ENCODE peak calls at places on chromosomes 7 and 10, in nine cellular contexts. A, L, C, N, S, R, Z, Y and G are unnamed samples.

GRCh38 chr7:12674861-12675260 is 12.6 kb upstream of the ARL4A start:
- DNase-seq in L (peak), S (no peak), Z (peak), A (peak), C (peak), R (no peak), Y (peak), N (no peak), G (peak)

GRCh38 chr10:76336213-76336963 is 905.0 kb downstream of the LRMDA start:
- DNase-seq in A (no peak), N (no peak), C (no peak), S (no peak), R (no peak), Y (no peak), Z (no peak), L (no peak), G (no peak)

GRCh38 chr10:101558206-101558605 is 29.9 kb downstream of the POLL start:
- DNase-seq in S (no peak), C (no peak), A (no peak), Y (no peak), Z (no peak), L (peak), R (no peak), N (no peak), G (no peak)

GRCh38 chr10:3197354-3198003 is 24.9 kb upstream of the PITRM1 start:
- DNase-seq in L (peak), Z (peak), S (peak), N (peak), C (peak), R (peak), A (peak), Y (peak), G (peak)

GRCh38 chr7:157432957-157433576 is 96.3 kb downstream of the DNAJB6 start:
- DNase-seq in Z (peak), S (no peak), A (peak), R (peak), Y (peak), L (peak), C (peak), N (no peak), G (peak)

GRCh38 chr7:41459183-41459582 is 243.7 kb downstream of the INHBA start:
- DNase-seq in S (no peak), C (no peak), Z (no peak), N (no peak), R (no peak), A (no peak), Y (no peak), L (no peak), G (no peak)

GRCh38 chr7:93119191-93119905 is 1.6 kb upstream of the SAMD9 start:
- DNase-seq in L (no peak), S (no peak), A (peak), R (no peak), Z (no peak), Y (no peak), N (no peak), C (no peak), G (no peak)

GRCh38 chr10:34280599-34281374 is 534.3 kb downstream of the PARD3 start:
- DNase-seq in Y (peak), C (no peak), L (no peak), S (no peak), Z (no peak), N (no peak), A (peak), R (no peak), G (no peak)

GRCh38 chr10:72812798-72813430 is 80.6 kb upstream of the OIT3 start:
- DNase-seq in Z (no peak), A (peak), C (no peak), Y (no peak), N (no peak), L (no peak), S (peak), R (no peak), G (no peak)

GRCh38 chr7:107103369-107103768 is 58.9 kb downstream of the PRKAR2B start:
- DNase-seq in Y (peak), R (peak), S (no peak), N (no peak), A (peak), L (no peak), Z (no peak), C (peak), G (no peak)